ENCODE peak calls at places on chromosomes 12 and 14, in seven cellular contexts. One of them, this sample, is unnamed.

GRCh38 chr12:22978962-22979361 is 354.0 kb downstream of the ETNK1 start:
- DNase-seq in HCT116: no peak
- DNase-seq in WTC11: no peak
- DNase-seq in HepG2: no peak
- DNase-seq in K562: no peak
- DNase-seq in H1: no peak
- DNase-seq in GM12878: no peak
- DNase-seq in this sample: no peak

GRCh38 chr14:61153436-61153835 is 127.7 kb downstream of the TMEM30B start:
- DNase-seq in HCT116: no peak
- DNase-seq in WTC11: peak; percentile 27
- DNase-seq in HepG2: peak; percentile 6
- DNase-seq in K562: no peak
- DNase-seq in H1: no peak
- DNase-seq in GM12878: no peak
- DNase-seq in this sample: no peak

GRCh38 chr12:80183939-80184338 is 84.6 kb downstream of the OTOGL start:
- DNase-seq in HCT116: no peak
- DNase-seq in WTC11: no peak
- DNase-seq in HepG2: no peak
- DNase-seq in K562: no peak
- DNase-seq in H1: no peak
- DNase-seq in GM12878: no peak
- DNase-seq in this sample: no peak

GRCh38 chr12:58105225-58106119 is 164.1 kb downstream of the ATP23 start:
- DNase-seq in HCT116: no peak
- DNase-seq in WTC11: no peak
- DNase-seq in HepG2: no peak
- DNase-seq in K562: no peak
- DNase-seq in H1: no peak
- DNase-seq in GM12878: no peak
- DNase-seq in this sample: no peak

GRCh38 chr12:6090786-6091185 is 33.7 kb downstream of the VWF start:
- DNase-seq in HCT116: no peak
- DNase-seq in WTC11: no peak
- DNase-seq in HepG2: peak; percentile 26
- DNase-seq in K562: no peak
- DNase-seq in H1: no peak
- DNase-seq in GM12878: no peak
- DNase-seq in this sample: no peak

GRCh38 chr12:14664434-14665023 is 31.9 kb downstream of the GUCY2C start:
- DNase-seq in HCT116: peak; percentile 37
- DNase-seq in WTC11: no peak
- DNase-seq in HepG2: peak; percentile 6
- DNase-seq in K562: no peak
- DNase-seq in H1: no peak
- DNase-seq in GM12878: no peak
- DNase-seq in this sample: peak; percentile 23

GRCh38 chr12:101021911-101022388 is 188.1 kb downstream of the SLC5A8 start:
- DNase-seq in HCT116: peak; percentile 70
- DNase-seq in WTC11: no peak
- DNase-seq in HepG2: peak; percentile 5
- DNase-seq in K562: no peak
- DNase-seq in H1: no peak
- DNase-seq in GM12878: no peak
- DNase-seq in this sample: no peak

GRCh38 chr14:58737511-58737910 is 99.7 kb downstream of the DACT1 start:
- DNase-seq in HCT116: no peak
- DNase-seq in WTC11: no peak
- DNase-seq in HepG2: no peak
- DNase-seq in K562: no peak
- DNase-seq in H1: no peak
- DNase-seq in GM12878: no peak
- DNase-seq in this sample: no peak

GRCh38 chr12:124556896-124557501 is 10.4 kb downstream of the NCOR2 start:
- DNase-seq in HCT116: no peak
- DNase-seq in WTC11: no peak
- DNase-seq in HepG2: no peak
- DNase-seq in K562: no peak
- DNase-seq in H1: no peak
- DNase-seq in GM12878: no peak
- DNase-seq in this sample: no peak

GRCh38 chr12:47740536-47741339 is 15.4 kb upstream of the ENDOU start:
- DNase-seq in HCT116: no peak
- DNase-seq in WTC11: no peak
- DNase-seq in HepG2: peak; percentile 9
- DNase-seq in K562: no peak
- DNase-seq in H1: no peak
- DNase-seq in GM12878: no peak
- DNase-seq in this sample: no peak

GRCh38 chr14:92425101-92425500 is 88.5 kb upstream of the RIN3 start:
- DNase-seq in HCT116: peak; percentile 28
- DNase-seq in WTC11: no peak
- DNase-seq in HepG2: peak; percentile 9
- DNase-seq in K562: no peak
- DNase-seq in H1: no peak
- DNase-seq in GM12878: no peak
- DNase-seq in this sample: no peak

GRCh38 chr12:122282066-122282465 is 15.8 kb upstream of the VPS33A start:
- DNase-seq in HCT116: no peak
- DNase-seq in WTC11: no peak
- DNase-seq in HepG2: no peak
- DNase-seq in K562: no peak
- DNase-seq in H1: no peak
- DNase-seq in GM12878: no peak
- DNase-seq in this sample: no peak

GRCh38 chr12:112837629-112838191 is 46.2 kb downstream of the RPH3A start:
- DNase-seq in HCT116: no peak
- DNase-seq in WTC11: no peak
- DNase-seq in HepG2: peak; percentile 14
- DNase-seq in K562: no peak
- DNase-seq in H1: no peak
- DNase-seq in GM12878: no peak
- DNase-seq in this sample: no peak

GRCh38 chr14:68363841-68364711 is 428.8 kb downstream of the ZFP36L1 start:
- DNase-seq in HCT116: no peak
- DNase-seq in WTC11: peak; percentile 68
- DNase-seq in HepG2: peak; percentile 44
- DNase-seq in K562: no peak
- DNase-seq in H1: peak; percentile 81
- DNase-seq in GM12878: no peak
- DNase-seq in this sample: peak; percentile 56

GRCh38 chr14:49173765-49174373 is 412.3 kb downstream of the RPS29 start:
- DNase-seq in HCT116: peak; percentile 63
- DNase-seq in WTC11: peak; percentile 76
- DNase-seq in HepG2: peak; percentile 63
- DNase-seq in K562: peak; percentile 12
- DNase-seq in H1: peak; percentile 84
- DNase-seq in GM12878: peak; percentile 27
- DNase-seq in this sample: peak; percentile 66

GRCh38 chr12:128078311-128078851 is 188.6 kb upstream of the TMEM132C start:
- DNase-seq in HCT116: no peak
- DNase-seq in WTC11: no peak
- DNase-seq in HepG2: no peak
- DNase-seq in K562: no peak
- DNase-seq in H1: no peak
- DNase-seq in GM12878: no peak
- DNase-seq in this sample: no peak

GRCh38 chr12:114918535-114919233 is 234.7 kb upstream of the TBX3 start:
- DNase-seq in HCT116: no peak
- DNase-seq in WTC11: no peak
- DNase-seq in HepG2: peak; percentile 93
- DNase-seq in K562: no peak
- DNase-seq in H1: no peak
- DNase-seq in GM12878: no peak
- DNase-seq in this sample: no peak

DNA sequence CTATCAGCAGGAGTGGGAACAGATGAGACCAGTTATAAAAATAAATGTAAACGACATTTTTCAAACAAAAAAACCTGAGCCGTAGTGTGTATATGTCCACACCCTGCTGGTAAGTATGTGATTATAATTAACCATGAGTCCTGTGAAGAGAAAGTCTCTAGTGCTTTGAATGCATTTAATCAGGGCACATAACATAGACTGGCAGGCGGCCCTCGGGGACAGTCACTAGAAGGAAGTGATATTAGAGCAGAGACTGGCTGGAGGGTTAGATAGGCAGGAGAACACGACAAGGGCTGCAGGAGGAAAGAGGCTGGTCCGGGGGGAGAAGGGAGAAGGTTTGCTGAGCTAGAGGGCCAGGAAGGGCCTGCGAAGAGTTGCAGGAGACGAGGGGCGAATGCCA is 23.8 kb upstream of the ELK3 start:
- DNase-seq in HCT116: no peak
- DNase-seq in WTC11: no peak
- DNase-seq in HepG2: no peak
- DNase-seq in K562: no peak
- DNase-seq in H1: no peak
- DNase-seq in GM12878: no peak
- DNase-seq in this sample: no peak
- TF ChIP-seq SP1 in HCT116: no peak
- TF ChIP-seq SP1 in WTC11: no peak
- TF ChIP-seq SP1 in HepG2: no peak
- TF ChIP-seq SP1 in K562: no peak
- TF ChIP-seq SP1 in H1: no peak
- TF ChIP-seq SP1 in GM12878: no peak
- TF ChIP-seq SP1 in this sample: no peak

GRCh38 chr12:62977879-62978278 is 42.9 kb upstream of the PPM1H start:
- DNase-seq in HCT116: no peak
- DNase-seq in WTC11: no peak
- DNase-seq in HepG2: no peak
- DNase-seq in K562: peak; percentile 50
- DNase-seq in H1: no peak
- DNase-seq in GM12878: no peak
- DNase-seq in this sample: no peak

GRCh38 chr12:62986844-62987243 is 51.9 kb upstream of the PPM1H start:
- DNase-seq in HCT116: no peak
- DNase-seq in WTC11: no peak
- DNase-seq in HepG2: no peak
- DNase-seq in K562: no peak
- DNase-seq in H1: no peak
- DNase-seq in GM12878: no peak
- DNase-seq in this sample: no peak

GRCh38 chr12:62978768-62979167 is 43.8 kb upstream of the PPM1H start:
- DNase-seq in HCT116: no peak
- DNase-seq in WTC11: no peak
- DNase-seq in HepG2: no peak
- DNase-seq in K562: no peak
- DNase-seq in H1: no peak
- DNase-seq in GM12878: no peak
- DNase-seq in this sample: no peak

DNA sequence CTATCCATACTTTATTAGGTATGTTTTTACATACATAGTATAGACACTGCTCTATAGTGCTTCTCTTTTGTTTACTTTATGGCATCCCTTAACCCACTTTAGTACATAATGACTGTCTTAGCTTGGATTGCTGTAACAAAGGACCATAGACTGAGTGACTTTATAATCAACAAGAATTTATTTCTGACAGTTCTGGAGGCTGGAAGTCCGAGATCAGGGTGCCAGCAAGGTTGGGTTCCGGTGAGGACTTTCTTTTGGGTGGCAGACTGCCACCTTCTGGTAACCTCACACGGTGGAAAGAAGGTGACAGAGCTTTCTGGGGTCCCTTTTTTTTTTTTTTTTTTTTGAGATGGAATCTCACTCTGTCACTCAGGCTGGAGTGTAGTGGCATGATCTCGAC is 48.6 kb upstream of the PPM1H start:
- DNase-seq in HCT116: peak; percentile 6
- DNase-seq in WTC11: peak; percentile 32
- DNase-seq in HepG2: peak; percentile 57
- DNase-seq in K562: no peak
- DNase-seq in H1: no peak
- DNase-seq in GM12878: no peak
- DNase-seq in this sample: no peak
- TF ChIP-seq SP1 in HCT116: no peak
- TF ChIP-seq SP1 in WTC11: no peak
- TF ChIP-seq SP1 in HepG2: no peak
- TF ChIP-seq SP1 in K562: no peak
- TF ChIP-seq SP1 in H1: no peak
- TF ChIP-seq SP1 in GM12878: no peak
- TF ChIP-seq SP1 in this sample: no peak

GRCh38 chr12:78185651-78186050 is 355.0 kb downstream of the NAV3 start:
- DNase-seq in HCT116: no peak
- DNase-seq in WTC11: no peak
- DNase-seq in HepG2: no peak
- DNase-seq in K562: no peak
- DNase-seq in H1: no peak
- DNase-seq in GM12878: no peak
- DNase-seq in this sample: no peak

GRCh38 chr12:78183854-78184253 is 353.2 kb downstream of the NAV3 start:
- DNase-seq in HCT116: no peak
- DNase-seq in WTC11: no peak
- DNase-seq in HepG2: no peak
- DNase-seq in K562: no peak
- DNase-seq in H1: no peak
- DNase-seq in GM12878: no peak
- DNase-seq in this sample: no peak

GRCh38 chr12:78185109-78185508 is 354.4 kb downstream of the NAV3 start:
- DNase-seq in HCT116: no peak
- DNase-seq in WTC11: no peak
- DNase-seq in HepG2: no peak
- DNase-seq in K562: no peak
- DNase-seq in H1: no peak
- DNase-seq in GM12878: no peak
- DNase-seq in this sample: no peak

GRCh38 chr12:78179346-78179745 is 348.7 kb downstream of the NAV3 start:
- DNase-seq in HCT116: no peak
- DNase-seq in WTC11: no peak
- DNase-seq in HepG2: no peak
- DNase-seq in K562: no peak
- DNase-seq in H1: no peak
- DNase-seq in GM12878: no peak
- DNase-seq in this sample: no peak

DNA sequence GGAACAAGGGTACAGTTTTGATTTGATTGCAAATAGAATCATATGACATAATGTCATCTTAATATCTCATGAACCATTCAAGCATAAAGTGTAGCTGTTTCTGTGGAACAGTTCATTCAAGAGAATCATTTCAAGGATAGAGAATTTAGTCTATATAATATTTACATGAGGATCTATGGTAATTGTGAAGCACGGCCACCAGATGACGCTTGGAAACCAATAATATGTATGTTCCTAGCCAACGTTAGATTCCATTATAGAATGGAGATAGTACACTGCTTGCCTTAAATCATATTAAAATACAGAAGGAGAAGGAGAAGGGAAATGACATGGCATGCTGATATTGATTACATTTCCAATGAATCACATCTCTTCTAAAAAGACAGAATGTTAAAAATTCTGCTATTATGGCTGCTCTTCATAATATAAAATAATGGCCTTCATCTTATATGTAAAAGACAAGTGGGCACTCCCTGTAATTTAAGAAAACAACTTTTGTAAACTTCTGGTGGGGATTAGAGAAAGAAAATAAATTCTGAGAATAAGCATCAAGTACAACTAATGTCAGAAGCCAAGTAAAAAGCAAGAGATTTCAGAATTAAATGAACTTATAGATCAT is 351.0 kb downstream of the NAV3 start:
- DNase-seq in HCT116: no peak
- DNase-seq in WTC11: peak; percentile 23
- DNase-seq in HepG2: peak; percentile 2
- DNase-seq in K562: no peak
- DNase-seq in H1: no peak
- DNase-seq in GM12878: no peak
- DNase-seq in this sample: peak; percentile 14
- TF ChIP-seq SP1 in HCT116: no peak
- TF ChIP-seq SP1 in WTC11: no peak
- TF ChIP-seq SP1 in HepG2: no peak
- TF ChIP-seq SP1 in K562: no peak
- TF ChIP-seq SP1 in H1: no peak
- TF ChIP-seq SP1 in GM12878: no peak
- TF ChIP-seq SP1 in this sample: no peak

GRCh38 chr12:106801830-106802561 is 27.5 kb downstream of the RIC8B start:
- DNase-seq in HCT116: no peak
- DNase-seq in WTC11: no peak
- DNase-seq in HepG2: no peak
- DNase-seq in K562: no peak
- DNase-seq in H1: no peak
- DNase-seq in GM12878: no peak
- DNase-seq in this sample: no peak
- TF ChIP-seq SP1 in HCT116: no peak
- TF ChIP-seq SP1 in WTC11: no peak
- TF ChIP-seq SP1 in HepG2: no peak
- TF ChIP-seq SP1 in K562: no peak
- TF ChIP-seq SP1 in H1: no peak
- TF ChIP-seq SP1 in GM12878: no peak
- TF ChIP-seq SP1 in this sample: no peak

This sample was measured in HEK293T.